ENCODE peak calls at places on chromosomes 6 and 20, in eight cellular contexts. Q is prostate gland; V is cardiac fibroblast; O is naive thymus-derived CD4-positive, alpha-beta T cell; R is PC-9; G is tibial artery; J is breast epithelium; K is fibroblast of lung. C is an unnamed sample.

GRCh38 chr6:53352360-53352759 is 3.6 kb upstream of the ELOVL5 start:
- DNase-seq in R (no peak), K (no peak), Q (no peak), O (no peak), J (no peak), G (no peak), V (no peak), C (no peak)

GRCh38 chr6:47180633-47181032 is 129.1 kb downstream of the TNFRSF21 start:
- DNase-seq in K (no peak), V (peak; percentile 92), O (no peak), J (no peak), Q (no peak), G (no peak), R (peak; percentile 58), C (no peak)

GRCh38 chr6:133595076-133595868 is 293.6 kb upstream of the TCF21 start:
- DNase-seq in G (no peak), R (no peak), J (no peak), V (peak; percentile 3), O (no peak), Q (no peak), K (peak; percentile 86), C (no peak)

GRCh38 chr6:157845493-157846259 is 22.6 kb downstream of the SNX9 start:
- DNase-seq in O (no peak), K (no peak), V (no peak), J (no peak), Q (no peak), G (no peak), R (no peak), C (no peak)

GRCh38 chr6:57209030-57209429 is 13.1 kb downstream of the RAB23 start:
- DNase-seq in G (no peak), K (no peak), R (no peak), O (no peak), Q (no peak), V (no peak), J (no peak), C (no peak)

GRCh38 chr6:148016013-148016412 is 326.6 kb upstream of the SASH1 start:
- DNase-seq in J (no peak), R (no peak), V (no peak), O (no peak), G (no peak), Q (no peak), K (no peak), C (no peak)

GRCh38 chr20:38888059-38888831 is 38.0 kb upstream of the FAM83D start:
- DNase-seq in V (no peak), K (no peak), Q (no peak), O (no peak), G (no peak), J (peak; percentile 38), R (no peak), C (no peak)

GRCh38 chr6:35973670-35974222 is 50.7 kb downstream of the SLC26A8 start:
- DNase-seq in Q (no peak), V (peak; percentile 5), K (no peak), R (peak; percentile 62), J (no peak), O (no peak), G (no peak), C (no peak)

GRCh38 chr20:40442181-40442963 is 246.7 kb downstream of the MAFB start:
- DNase-seq in J (no peak), K (peak; percentile 32), Q (no peak), R (no peak), V (peak; percentile 4), G (no peak), O (no peak), C (no peak)

GRCh38 chr6:11315743-11316437 is 83.4 kb upstream of the NEDD9 start:
- DNase-seq in O (no peak), Q (peak; percentile 22), J (peak; percentile 62), K (peak; percentile 86), V (peak; percentile 99), G (no peak), R (peak; percentile 50), C (no peak)

GRCh38 chr20:2865101-2865500 is 8.2 kb upstream of the PTPRA start:
- DNase-seq in R (no peak), K (no peak), J (no peak), G (no peak), Q (no peak), O (no peak), V (no peak), C (no peak)

GRCh38 chr6:149012040-149012545 is 265.3 kb downstream of the UST start:
- DNase-seq in G (no peak), K (peak; percentile 96), J (no peak), O (no peak), V (peak; percentile 92), Q (peak; percentile 41), R (no peak), C (no peak)

GRCh38 chr6:96990462-96990861 is 65.9 kb downstream of the KLHL32 start:
- DNase-seq in G (no peak), R (no peak), J (no peak), Q (no peak), V (no peak), O (no peak), K (no peak), C (no peak)

GRCh38 chr6:75090574-75090973 is 115.3 kb downstream of the COL12A1 start:
- DNase-seq in G (no peak), J (no peak), Q (no peak), R (no peak), V (no peak), K (no peak), O (no peak), C (no peak)

GRCh38 chr6:106462923-106463557 is 102.5 kb downstream of the CRYBG1 start:
- DNase-seq in J (no peak), G (no peak), V (no peak), O (no peak), K (no peak), Q (no peak), R (no peak), C (no peak)

GRCh38 chr6:106458021-106458986 is 97.8 kb downstream of the CRYBG1 start:
- DNase-seq in V (no peak), Q (no peak), R (no peak), O (no peak), K (no peak), J (no peak), G (no peak), C (no peak)

GRCh38 chr6:106466211-106466610 is 105.7 kb downstream of the CRYBG1 start:
- DNase-seq in J (no peak), K (no peak), V (no peak), G (no peak), R (no peak), Q (no peak), O (no peak), C (no peak)

GRCh38 chr6:106461084-106461483 is 100.6 kb downstream of the CRYBG1 start:
- DNase-seq in J (no peak), V (no peak), K (no peak), Q (no peak), G (no peak), O (no peak), R (no peak), C (no peak)

DNA sequence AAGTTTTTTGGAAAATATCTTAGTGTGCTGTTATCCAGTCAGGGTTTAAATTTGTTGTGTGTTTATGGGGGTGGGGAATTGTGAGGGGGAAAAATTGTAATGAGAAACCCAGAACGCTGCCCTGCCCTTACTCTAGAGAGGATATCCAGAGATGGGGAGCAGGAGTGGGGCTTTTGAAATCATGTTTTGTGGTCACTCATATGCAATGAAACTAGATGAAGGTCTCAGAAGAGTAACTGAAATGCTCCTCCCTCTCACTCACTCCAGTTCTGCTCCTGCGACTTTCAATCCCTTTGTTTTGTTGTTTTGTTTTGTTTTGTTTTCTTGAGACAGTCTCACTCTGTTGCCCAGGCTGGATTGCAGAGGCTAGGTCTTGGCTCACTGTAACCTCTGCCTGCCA is 100.0 kb downstream of the CRYBG1 start:
- DNase-seq in V (no peak), R (no peak), Q (no peak), J (no peak), O (no peak), K (no peak), G (no peak), C (no peak)
- H3K4me3 ChIP-seq in V (no peak overlapping the region), R (no peak overlapping the region), Q (no peak overlapping the region), J (no peak overlapping the region), O (no peak overlapping the region), K (no peak overlapping the region), G (no peak overlapping the region), C (no peak overlapping the region)

DNA sequence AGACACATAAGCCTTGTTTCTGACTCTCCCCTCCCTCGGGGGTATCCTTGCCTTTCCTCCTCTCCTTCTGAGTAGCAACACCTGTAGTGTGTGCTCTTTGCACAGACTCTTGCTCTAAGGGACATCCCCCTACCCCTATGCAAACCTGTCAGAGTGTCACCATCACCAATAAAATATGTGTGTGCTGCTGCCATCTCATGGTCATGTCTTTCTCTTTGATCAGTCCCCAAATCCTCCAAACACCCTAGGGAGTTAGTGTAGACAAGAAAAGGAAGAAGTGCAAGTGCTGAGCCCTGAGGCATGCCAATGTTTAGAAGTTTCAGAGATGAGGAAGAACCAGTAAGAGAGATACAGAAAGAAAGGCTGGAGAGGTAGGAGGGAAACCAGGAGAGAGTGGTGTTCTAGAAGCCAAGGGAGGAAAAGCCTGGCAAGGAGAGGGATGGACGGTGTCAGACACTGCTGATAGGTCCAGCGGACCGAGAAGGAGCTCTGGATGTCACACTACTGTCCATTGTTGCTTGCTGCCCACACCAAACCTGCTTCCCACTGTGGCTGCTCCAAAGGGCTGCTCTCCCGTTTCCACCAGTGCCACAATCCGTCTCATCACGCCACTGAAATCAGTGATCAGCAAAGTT is 16.4 kb downstream of the TRMT6 start:
- DNase-seq in G (no peak), V (peak; percentile 33), J (no peak), K (peak; percentile 12), R (no peak), O (no peak), Q (no peak), C (no peak)
- H3K4me3 ChIP-seq in G (no peak overlapping the region), V (no peak overlapping the region), J (no peak overlapping the region), K (no peak overlapping the region), R (no peak overlapping the region), O (no peak overlapping the region), Q (no peak overlapping the region), C (no peak overlapping the region)

GRCh38 chr20:63950701-63951397 is 5.4 kb downstream of the UCKL1 start:
- DNase-seq in O (no peak), Q (no peak), J (no peak), K (no peak), V (no peak), G (no peak), R (no peak), C (no peak)
- H3K4me3 ChIP-seq in O (no peak overlapping the region), Q (no peak overlapping the region), J (peak overlapping the region; percentile 46), K (no peak overlapping the region), V (no peak overlapping the region), G (peak overlapping the region; percentile 10), R (no peak overlapping the region), C (no peak overlapping the region)

GRCh38 chr20:62797671-62798532 is 1.6 kb downstream of the MRGBP start:
- DNase-seq in V (no peak), J (no peak), Q (no peak), G (no peak), R (no peak), K (no peak), O (no peak), C (no peak)

GRCh38 chr20:62799036-62799435 is 2.8 kb downstream of the MRGBP start:
- DNase-seq in K (no peak), O (no peak), Q (no peak), V (no peak), G (no peak), R (no peak), J (no peak), C (no peak)

GRCh38 chr20:62795023-62795761 is 1.1 kb upstream of the MRGBP start:
- DNase-seq in K (peak; percentile 48), J (no peak), O (peak; percentile 73), Q (no peak), R (peak; percentile 62), G (peak; percentile 83), V (peak; percentile 47), C (no peak)

GRCh38 chr20:62799459-62799858 is 3.2 kb downstream of the MRGBP start:
- DNase-seq in K (no peak), O (no peak), G (no peak), J (no peak), V (no peak), Q (no peak), R (no peak), C (no peak)

GRCh38 chr20:62796699-62797491 is 622 bp downstream of the MRGBP start:
- DNase-seq in J (no peak), V (no peak), K (no peak), O (no peak), R (no peak), G (no peak), Q (no peak), C (no peak)
- H3K4me3 ChIP-seq in J (peak overlapping the region; percentile 83), V (peak overlapping the region; percentile 69), K (peak overlapping the region; percentile 58), O (no peak overlapping the region), R (peak overlapping the region; percentile 85), G (peak overlapping the region; percentile 72), Q (peak overlapping the region; percentile 63), C (peak overlapping the region; percentile 81)